ENCODE peak calls at places on chromosomes 4 and X, in five cellular contexts. A is right lobe of liver, P is A549, G is ovary, M is aorta. T is an unnamed sample. For H3K4me1, the result is how much of the 10 kb centered on the place peaks cover.

GRCh38 chr4:166594326-166594946 is 639.9 kb downstream of the SPOCK3 start:
- DNase-seq in A (no peak), G (no peak), M (no peak), P (peak), T (no peak)

GRCh38 chr4:121096174-121096573 is 23.8 kb upstream of the NDNF start:
- DNase-seq in P (no peak), A (no peak), M (no peak), G (no peak), T (no peak)

GRCh38 chrX:111492085-111492484 is 19.4 kb upstream of the SERTM2 start:
- DNase-seq in P (no peak), G (no peak), A (no peak), M (no peak), T (no peak)

GRCh38 chrX:150544222-150544787 is 24.1 kb upstream of the MTM1 start:
- DNase-seq in G (no peak), P (peak), A (no peak), M (no peak), T (no peak)

GRCh38 chr4:125750827-125751466 is 436.2 kb downstream of the FAT4 start:
- DNase-seq in M (no peak), A (no peak), P (peak), G (peak), T (peak)

GRCh38 chr4:30473225-30473624 is 246.9 kb upstream of the PCDH7 start:
- DNase-seq in A (no peak), P (no peak), G (no peak), M (no peak), T (no peak)

GRCh38 chrX:107360788-107361360 is 88.6 kb upstream of the FRMPD3 start:
- DNase-seq in P (no peak), G (no peak), A (no peak), M (no peak), T (no peak)

GRCh38 chr4:78711676-78712075 is 64.5 kb upstream of the BMP2K start:
- DNase-seq in M (no peak), P (no peak), G (no peak), A (no peak), T (no peak)

GRCh38 chr4:186810613-186811150 is 87.0 kb upstream of the FAT1 start:
- DNase-seq in G (no peak), A (no peak), P (no peak), M (no peak), T (no peak)

GRCh38 chr4:128220286-128221235 is 67.1 kb downstream of the PGRMC2 start:
- DNase-seq in A (no peak), M (no peak), G (no peak), P (peak), T (no peak)

GRCh38 chr4:54384563-54384962 is 155.5 kb downstream of the PDGFRA start:
- DNase-seq in M (no peak), A (no peak), P (no peak), G (peak), T (peak)

GRCh38 chrX:80335062-80335830 is 85.0 kb upstream of the TENT5D start:
- DNase-seq in P (peak), G (peak), M (peak), A (peak), T (peak)

GRCh38 chr4:38673109-38673978 is 9.3 kb downstream of the KLF3 start:
- DNase-seq in M (peak), A (peak), P (peak), G (peak), T (no peak)

GRCh38 chr4:16860506-16860905 is 37.9 kb downstream of the LDB2 start:
- DNase-seq in M (no peak), G (no peak), A (no peak), P (no peak), T (no peak)

GRCh38 chr4:173943547-173943946 is 339.9 kb downstream of the FBXO8 start:
- DNase-seq in P (no peak), M (no peak), G (no peak), A (no peak), T (no peak)

GRCh38 chr4:173935622-173936405 is 347.7 kb downstream of the FBXO8 start:
- DNase-seq in G (no peak), A (no peak), M (no peak), P (no peak), T (no peak)

GRCh38 chr4:173937871-173938270 is 345.6 kb downstream of the FBXO8 start:
- DNase-seq in A (no peak), P (no peak), M (no peak), G (no peak), T (no peak)

GRCh38 chr4:173934933-173935620 is 348.4 kb downstream of the FBXO8 start:
- DNase-seq in P (no peak), A (no peak), M (no peak), G (no peak), T (no peak)

GRCh38 chr4:173940146-173940545 is 343.3 kb downstream of the FBXO8 start:
- DNase-seq in P (no peak), A (no peak), M (no peak), G (no peak), T (no peak)
- H3K4me1 ChIP-seq in P (under half), A (under half), M (under half), G (under half), T (under half)

GRCh38 chr4:182225257-182225852 is 17.8 kb upstream of the TENM3 start:
- DNase-seq in P (no peak), M (no peak), G (no peak), A (no peak), T (no peak)

GRCh38 chr4:182230256-182230655 is 12.9 kb upstream of the TENM3 start:
- DNase-seq in M (no peak), P (no peak), A (no peak), G (no peak), T (no peak)

GRCh38 chr4:182224192-182224850 is 18.9 kb upstream of the TENM3 start:
- DNase-seq in M (no peak), G (no peak), A (no peak), P (no peak), T (no peak)

GRCh38 chr4:182231080-182231479 is 12.1 kb upstream of the TENM3 start:
- DNase-seq in P (no peak), M (no peak), A (no peak), G (no peak), T (no peak)

GRCh38 chr4:182227611-182228010 is 15.6 kb upstream of the TENM3 start:
- DNase-seq in A (no peak), M (no peak), P (no peak), G (no peak), T (no peak)
- H3K4me1 ChIP-seq in A (under half), M (under half), P (under half), G (under half), T (under half)

GRCh38 chr4:68342139-68342538 is 7.8 kb downstream of the YTHDC1 start:
- DNase-seq in M (no peak), P (peak), G (no peak), A (no peak), T (no peak)

GRCh38 chr4:68346461-68346860 is 3.4 kb downstream of the YTHDC1 start:
- DNase-seq in M (no peak), G (no peak), P (peak), A (no peak), T (no peak)

GRCh38 chr4:68347845-68348244 is 2.0 kb downstream of the YTHDC1 start:
- DNase-seq in A (no peak), M (no peak), G (no peak), P (no peak), T (no peak)

GRCh38 chr4:68344785-68345184 is 5.1 kb downstream of the YTHDC1 start:
- DNase-seq in A (no peak), P (no peak), M (no peak), G (no peak), T (no peak)

GRCh38 chr4:68344049-68344448 is 5.8 kb downstream of the YTHDC1 start:
- DNase-seq in M (no peak), P (no peak), A (no peak), G (no peak), T (no peak)
- H3K4me1 ChIP-seq in M (under half), P (half or more), A (under half), G (under half), T (under half)

GRCh38 chrX:13102636-13103035 is 58.2 kb upstream of the FAM9C start:
- DNase-seq in G (no peak), P (no peak), A (no peak), M (no peak), T (no peak)

GRCh38 chrX:13101439-13102139 is 57.2 kb upstream of the FAM9C start:
- DNase-seq in G (peak), P (peak), M (peak), A (peak), T (peak)

GRCh38 chrX:13103111-13103913 is 58.9 kb upstream of the FAM9C start:
- DNase-seq in G (no peak), M (no peak), P (no peak), A (no peak), T (no peak)

GRCh38 chrX:13094780-13095425 is 50.5 kb upstream of the FAM9C start:
- DNase-seq in P (no peak), A (no peak), G (no peak), M (no peak), T (no peak)

GRCh38 chrX:13099121-13099520 is 54.7 kb upstream of the FAM9C start:
- DNase-seq in G (no peak), P (no peak), M (no peak), A (no peak), T (no peak)
- H3K4me1 ChIP-seq in G (under half), P (half or more), M (under half), A (under half), T (under half)

GRCh38 chrX:153184787-153185186 is 5.7 kb downstream of the MAGEA1 start:
- DNase-seq in A (no peak), G (no peak), P (no peak), M (no peak), T (no peak)
- H3K4me1 ChIP-seq in A (under half), G (under half), P (under half), M (under half), T (under half)

DNA sequence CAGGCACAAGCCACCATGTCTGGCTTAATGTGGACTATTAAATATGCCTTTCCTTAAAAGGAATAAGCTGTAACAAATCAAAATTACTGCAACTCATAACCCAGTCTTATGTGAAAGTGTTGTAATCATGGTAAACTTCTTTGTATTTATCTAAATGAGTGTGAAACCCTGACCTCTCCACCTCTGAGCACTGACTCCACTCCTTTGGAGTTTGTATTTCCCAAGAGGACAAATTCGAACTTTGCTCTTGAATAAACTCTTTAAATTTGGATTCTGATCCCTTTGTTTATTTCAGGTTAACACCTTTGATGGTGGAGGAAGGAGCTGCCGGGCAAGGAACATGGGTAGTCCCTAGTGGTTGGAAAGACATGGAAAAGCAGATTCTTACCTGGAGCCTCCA is 48.3 kb upstream of the FAM9A start:
- DNase-seq in A (no peak), M (no peak), G (no peak), P (no peak), T (no peak)
- H3K4me1 ChIP-seq in A (under half), M (under half), G (under half), P (half or more), T (under half)

T was measured in tibial nerve.